ENCODE peak calls at places on chromosomes 6 and 20, in seven cellular contexts. One of them, this sample, is unnamed.

GRCh38 chr6:88380618-88381288 is 214.6 kb upstream of the CNR1 start:
- DNase-seq in NCI-H345: no peak
- DNase-seq in fibroblast of villous mesenchyme: no peak
- DNase-seq in ACHN: peak
- DNase-seq in pancreas: no peak
- DNase-seq in NCI-H1092 treated with DMSO at 0.1 percent for 48 hours: no peak
- DNase-seq in T1000: no peak
- DNase-seq in this sample: no peak

GRCh38 chr6:138647006-138647405 is 126.6 kb upstream of the CCDC28A start:
- DNase-seq in fibroblast of villous mesenchyme: peak
- DNase-seq in ACHN: no peak
- DNase-seq in NCI-H345: no peak
- DNase-seq in T1000: no peak
- DNase-seq in NCI-H1092 treated with DMSO at 0.1 percent for 48 hours: no peak
- DNase-seq in pancreas: no peak
- DNase-seq in this sample: no peak

GRCh38 chr20:52269327-52269726 is 77.7 kb upstream of the ZFP64 start:
- DNase-seq in NCI-H1092 treated with DMSO at 0.1 percent for 48 hours: no peak
- DNase-seq in T1000: no peak
- DNase-seq in ACHN: no peak
- DNase-seq in fibroblast of villous mesenchyme: peak
- DNase-seq in pancreas: no peak
- DNase-seq in NCI-H345: no peak
- DNase-seq in this sample: no peak

GRCh38 chr20:51128198-51128597 is 105.3 kb upstream of the KCNG1 start:
- DNase-seq in fibroblast of villous mesenchyme: peak
- DNase-seq in T1000: peak
- DNase-seq in pancreas: no peak
- DNase-seq in ACHN: peak
- DNase-seq in NCI-H1092 treated with DMSO at 0.1 percent for 48 hours: no peak
- DNase-seq in NCI-H345: no peak
- DNase-seq in this sample: no peak

GRCh38 chr6:154653853-154654252 is 79.4 kb upstream of the SCAF8 start:
- DNase-seq in NCI-H1092 treated with DMSO at 0.1 percent for 48 hours: no peak
- DNase-seq in pancreas: peak
- DNase-seq in T1000: peak
- DNase-seq in NCI-H345: no peak
- DNase-seq in ACHN: peak
- DNase-seq in fibroblast of villous mesenchyme: peak
- DNase-seq in this sample: no peak

GRCh38 chr20:13723015-13723414 is 61.7 kb downstream of the ESF1 start:
- DNase-seq in NCI-H345: no peak
- DNase-seq in ACHN: no peak
- DNase-seq in fibroblast of villous mesenchyme: peak
- DNase-seq in NCI-H1092 treated with DMSO at 0.1 percent for 48 hours: no peak
- DNase-seq in T1000: no peak
- DNase-seq in pancreas: no peak
- DNase-seq in this sample: no peak

GRCh38 chr6:15522026-15522425 is 140.8 kb downstream of the DTNBP1 start:
- DNase-seq in NCI-H1092 treated with DMSO at 0.1 percent for 48 hours: no peak
- DNase-seq in ACHN: no peak
- DNase-seq in T1000: no peak
- DNase-seq in fibroblast of villous mesenchyme: no peak
- DNase-seq in NCI-H345: no peak
- DNase-seq in pancreas: no peak
- DNase-seq in this sample: no peak

GRCh38 chr6:84074988-84075781 is 41.6 kb downstream of the MRAP2 start:
- DNase-seq in fibroblast of villous mesenchyme: peak
- DNase-seq in T1000: no peak
- DNase-seq in ACHN: no peak
- DNase-seq in NCI-H1092 treated with DMSO at 0.1 percent for 48 hours: no peak
- DNase-seq in NCI-H345: no peak
- DNase-seq in pancreas: no peak
- DNase-seq in this sample: no peak

GRCh38 chr6:111154981-111155380 is 67.7 kb downstream of the SLC16A10 start:
- DNase-seq in T1000: no peak
- DNase-seq in NCI-H345: no peak
- DNase-seq in fibroblast of villous mesenchyme: no peak
- DNase-seq in ACHN: no peak
- DNase-seq in NCI-H1092 treated with DMSO at 0.1 percent for 48 hours: no peak
- DNase-seq in pancreas: no peak
- DNase-seq in this sample: no peak

GRCh38 chr6:29791162-29791561 is 36.5 kb upstream of the HLA-G start:
- DNase-seq in fibroblast of villous mesenchyme: no peak
- DNase-seq in ACHN: no peak
- DNase-seq in T1000: no peak
- DNase-seq in pancreas: no peak
- DNase-seq in NCI-H1092 treated with DMSO at 0.1 percent for 48 hours: no peak
- DNase-seq in NCI-H345: no peak
- DNase-seq in this sample: no peak

GRCh38 chr20:52192296-52193007 is 873 bp upstream of the ZFP64 start:
- DNase-seq in fibroblast of villous mesenchyme: peak
- DNase-seq in ACHN: peak
- DNase-seq in NCI-H345: no peak
- DNase-seq in T1000: no peak
- DNase-seq in pancreas: no peak
- DNase-seq in NCI-H1092 treated with DMSO at 0.1 percent for 48 hours: peak
- DNase-seq in this sample: no peak

GRCh38 chr20:45685896-45686295 is 15.9 kb upstream of the WFDC11 start:
- DNase-seq in ACHN: peak
- DNase-seq in pancreas: no peak
- DNase-seq in T1000: no peak
- DNase-seq in NCI-H1092 treated with DMSO at 0.1 percent for 48 hours: no peak
- DNase-seq in NCI-H345: no peak
- DNase-seq in fibroblast of villous mesenchyme: peak
- DNase-seq in this sample: no peak

GRCh38 chr6:22470454-22471368 is 98.7 kb upstream of the HDGFL1 start:
- DNase-seq in fibroblast of villous mesenchyme: peak
- DNase-seq in pancreas: peak
- DNase-seq in T1000: peak
- DNase-seq in ACHN: no peak
- DNase-seq in NCI-H1092 treated with DMSO at 0.1 percent for 48 hours: peak
- DNase-seq in NCI-H345: peak
- DNase-seq in this sample: no peak

GRCh38 chr6:41984623-41985022 is 43.0 kb upstream of the CCND3 start:
- DNase-seq in T1000: no peak
- DNase-seq in pancreas: no peak
- DNase-seq in fibroblast of villous mesenchyme: no peak
- DNase-seq in ACHN: no peak
- DNase-seq in NCI-H345: no peak
- DNase-seq in NCI-H1092 treated with DMSO at 0.1 percent for 48 hours: no peak
- DNase-seq in this sample: no peak

GRCh38 chr6:105326838-105327745 is 75.8 kb downstream of the PREP start:
- DNase-seq in ACHN: peak
- DNase-seq in NCI-H1092 treated with DMSO at 0.1 percent for 48 hours: peak
- DNase-seq in pancreas: no peak
- DNase-seq in fibroblast of villous mesenchyme: peak
- DNase-seq in T1000: peak
- DNase-seq in NCI-H345: peak
- DNase-seq in this sample: peak

GRCh38 chr20:32961956-32962517 is 42.2 kb downstream of the SUN5 start:
- DNase-seq in NCI-H1092 treated with DMSO at 0.1 percent for 48 hours: no peak
- DNase-seq in NCI-H345: no peak
- DNase-seq in pancreas: no peak
- DNase-seq in fibroblast of villous mesenchyme: no peak
- DNase-seq in T1000: no peak
- DNase-seq in ACHN: no peak
- DNase-seq in this sample: no peak

GRCh38 chr6:103122766-103123601 is 1729.5 kb downstream of the GRIK2 start:
- DNase-seq in NCI-H1092 treated with DMSO at 0.1 percent for 48 hours: peak
- DNase-seq in fibroblast of villous mesenchyme: peak
- DNase-seq in pancreas: peak
- DNase-seq in NCI-H345: peak
- DNase-seq in ACHN: peak
- DNase-seq in T1000: no peak
- DNase-seq in this sample: peak

GRCh38 chr20:50510706-50511401 is 671 bp downstream of the PTPN1 start:
- DNase-seq in NCI-H1092 treated with DMSO at 0.1 percent for 48 hours: peak
- DNase-seq in fibroblast of villous mesenchyme: no peak
- DNase-seq in NCI-H345: no peak
- DNase-seq in ACHN: peak
- DNase-seq in pancreas: peak
- DNase-seq in T1000: no peak
- DNase-seq in this sample: no peak

GRCh38 chr20:33423141-33423834 is 20.3 kb downstream of the SNTA1 start:
- DNase-seq in NCI-H345: no peak
- DNase-seq in fibroblast of villous mesenchyme: peak
- DNase-seq in T1000: no peak
- DNase-seq in ACHN: peak
- DNase-seq in NCI-H1092 treated with DMSO at 0.1 percent for 48 hours: no peak
- DNase-seq in pancreas: no peak
- DNase-seq in this sample: no peak

GRCh38 chr20:18404172-18404571 is 62.7 kb downstream of the DZANK1 start:
- DNase-seq in NCI-H1092 treated with DMSO at 0.1 percent for 48 hours: no peak
- DNase-seq in fibroblast of villous mesenchyme: no peak
- DNase-seq in ACHN: no peak
- DNase-seq in T1000: no peak
- DNase-seq in pancreas: no peak
- DNase-seq in NCI-H345: no peak
- DNase-seq in this sample: no peak

GRCh38 chr6:108368431-108369030 is 73.7 kb downstream of the AFG1L start:
- DNase-seq in pancreas: no peak
- DNase-seq in NCI-H345: no peak
- DNase-seq in ACHN: no peak
- DNase-seq in T1000: no peak
- DNase-seq in NCI-H1092 treated with DMSO at 0.1 percent for 48 hours: no peak
- DNase-seq in fibroblast of villous mesenchyme: no peak
- DNase-seq in this sample: no peak

GRCh38 chr6:41449399-41450245 is 96.6 kb upstream of the FOXP4 start:
- DNase-seq in pancreas: peak
- DNase-seq in T1000: no peak
- DNase-seq in NCI-H1092 treated with DMSO at 0.1 percent for 48 hours: no peak
- DNase-seq in ACHN: no peak
- DNase-seq in NCI-H345: peak
- DNase-seq in fibroblast of villous mesenchyme: peak
- DNase-seq in this sample: no peak

GRCh38 chr20:6081236-6081635 is 27.4 kb upstream of the LRRN4 start:
- DNase-seq in T1000: no peak
- DNase-seq in ACHN: peak
- DNase-seq in pancreas: no peak
- DNase-seq in fibroblast of villous mesenchyme: no peak
- DNase-seq in NCI-H1092 treated with DMSO at 0.1 percent for 48 hours: no peak
- DNase-seq in NCI-H345: no peak
- DNase-seq in this sample: no peak

GRCh38 chr6:7590918-7591302 is 912 bp downstream of the SNRNP48 start:
- DNase-seq in NCI-H1092 treated with DMSO at 0.1 percent for 48 hours: no peak
- DNase-seq in fibroblast of villous mesenchyme: peak
- DNase-seq in ACHN: no peak
- DNase-seq in NCI-H345: no peak
- DNase-seq in T1000: peak
- DNase-seq in pancreas: peak
- DNase-seq in this sample: no peak

GRCh38 chr20:38751360-38751976 is 3.2 kb downstream of the ACTR5 start:
- DNase-seq in NCI-H345: peak
- DNase-seq in T1000: no peak
- DNase-seq in pancreas: no peak
- DNase-seq in ACHN: peak
- DNase-seq in NCI-H1092 treated with DMSO at 0.1 percent for 48 hours: peak
- DNase-seq in fibroblast of villous mesenchyme: peak
- DNase-seq in this sample: peak

GRCh38 chr20:13105864-13106457 is 97.2 kb downstream of the SPTLC3 start:
- DNase-seq in NCI-H1092 treated with DMSO at 0.1 percent for 48 hours: peak
- DNase-seq in NCI-H345: peak
- DNase-seq in fibroblast of villous mesenchyme: peak
- DNase-seq in T1000: no peak
- DNase-seq in ACHN: peak
- DNase-seq in pancreas: no peak
- DNase-seq in this sample: peak

GRCh38 chr6:26195924-26196845 is 109.0 kb downstream of the HFE start:
- DNase-seq in fibroblast of villous mesenchyme: peak
- DNase-seq in T1000: no peak
- DNase-seq in pancreas: no peak
- DNase-seq in ACHN: no peak
- DNase-seq in NCI-H345: no peak
- DNase-seq in NCI-H1092 treated with DMSO at 0.1 percent for 48 hours: no peak
- DNase-seq in this sample: no peak